ENCODE peak calls at places on chromosome 1, in five cellular contexts. F is mesendoderm; Y is amniotic stem cell; K is coronary artery; B is activated T-cell treated with anti-CD3 and anti-CD28 coated beads, Interleukin-2, amount 50 U/mL, for 24 hours. L is an unnamed sample.

GRCh38 chr1:41412748-41413147 is 51.5 kb downstream of the FOXO6 start:
- DNase-seq in B (no peak), Y (no peak), F (no peak), K (no peak), L (no peak)

GRCh38 chr1:169180167-169180566 is 73.7 kb downstream of the ATP1B1 start:
- DNase-seq in K (no peak), Y (no peak), F (no peak), B (no peak), L (no peak)

GRCh38 chr1:191608367-191608766 is 549.9 kb upstream of the RGS18 start:
- DNase-seq in K (no peak), B (no peak), F (no peak), Y (no peak), L (peak; percentile 12)

GRCh38 chr1:4678318-4678717 is 23.9 kb downstream of the AJAP1 start:
- DNase-seq in Y (no peak), K (no peak), F (no peak), B (no peak), L (no peak)

GRCh38 chr1:47459263-47459788 is 21.5 kb downstream of the FOXD2 start:
- DNase-seq in B (no peak), F (no peak), K (no peak), Y (no peak), L (no peak)

GRCh38 chr1:111750856-111751255 is 4.8 kb upstream of the DDX20 start:
- DNase-seq in Y (no peak), K (no peak), F (no peak), B (no peak), L (peak; percentile 34)

GRCh38 chr1:52142220-52143153 is 598 bp downstream of the ZFYVE9 start:
- DNase-seq in Y (no peak), B (no peak), F (peak; percentile 69), K (peak; percentile 80), L (peak; percentile 79)

GRCh38 chr1:180117764-180118116 is 36.9 kb upstream of the QSOX1 start:
- DNase-seq in K (no peak), F (no peak), B (no peak), Y (peak; percentile 40), L (no peak)